ENCODE peak calls at places on chromosomes 1 and 21, in six cellular contexts. T, S, B, G, V and J are unnamed samples.

GRCh38 chr1:8705104-8705503 is 112.3 kb downstream of the RERE start:
- DNase-seq in T (no peak), S (no peak), B (no peak), G (no peak), V (no peak), J (no peak)

GRCh38 chr1:171898956-171899355 is 57.7 kb downstream of the DNM3 start:
- DNase-seq in T (no peak), S (peak), B (no peak), G (no peak), V (peak), J (no peak)

GRCh38 chr1:41739061-41739955 is 179.4 kb downstream of the HIVEP3 start:
- DNase-seq in T (peak), S (no peak), B (no peak), G (peak), V (peak), J (peak)

GRCh38 chr21:36024782-36025181 is 35.5 kb downstream of the SETD4 start:
- DNase-seq in T (no peak), S (no peak), B (no peak), G (no peak), V (no peak), J (no peak)

GRCh38 chr1:77322061-77322900 is 40.5 kb downstream of the AK5 start:
- DNase-seq in T (no peak), S (no peak), B (peak), G (no peak), V (no peak), J (no peak)

GRCh38 chr1:77652970-77653516 is 29.4 kb downstream of the ZZZ3 start:
- DNase-seq in T (no peak), S (no peak), B (no peak), G (no peak), V (no peak), J (no peak)

GRCh38 chr1:23224721-23225648 is 7.7 kb upstream of the HTR1D start:
- DNase-seq in T (peak), S (no peak), B (no peak), G (no peak), V (no peak), J (no peak)

GRCh38 chr1:156076609-156077429 is 5.4 kb downstream of the MEX3A start:
- DNase-seq in T (peak), S (no peak), B (no peak), G (peak), V (peak), J (no peak)

GRCh38 chr1:38152351-38153082 is 105.9 kb upstream of the POU3F1 start:
- DNase-seq in T (no peak), S (no peak), B (no peak), G (no peak), V (no peak), J (no peak)

GRCh38 chr1:112974646-112975045 is 18.6 kb upstream of the SLC16A1 start:
- DNase-seq in T (no peak), S (no peak), B (no peak), G (no peak), V (no peak), J (no peak)